ENCODE peak calls at places on chromosomes 12 and 14, in four cellular contexts. A is HepG2, K is K562, X is A549. O is an unnamed sample.

GRCh38 chr12:468671-469389 is 9.1 kb downstream of the B4GALNT3 start:
- DNase-seq in A (no peak), K (no peak), X (no peak), O (no peak)

GRCh38 chr12:24020391-24021163 is 71.1 kb upstream of the SOX5 start:
- DNase-seq in X (no peak), A (no peak), K (no peak), O (no peak)

GRCh38 chr14:77158175-77158908 is 16.8 kb upstream of the ZDHHC22 start:
- DNase-seq in A (no peak), X (peak; percentile 52), K (peak; percentile 38), O (no peak)

GRCh38 chr12:89966495-89967240 is 258.0 kb upstream of the ATP2B1 start:
- DNase-seq in X (no peak), K (no peak), A (no peak), O (no peak)

GRCh38 chr14:105250986-105251385 is 2.7 kb downstream of the BTBD6 start:
- DNase-seq in X (no peak), A (no peak), K (no peak), O (no peak)

GRCh38 chr14:38250316-38250715 is 5.6 kb downstream of the CLEC14A start:
- DNase-seq in X (no peak), K (no peak), A (no peak), O (no peak)

GRCh38 chr12:42104087-42104486 is 40.6 kb downstream of the GXYLT1 start:
- DNase-seq in A (no peak), K (no peak), X (no peak), O (no peak)

GRCh38 chr12:103161582-103161981 is 204.1 kb downstream of the ASCL1 start:
- DNase-seq in K (no peak), X (no peak), A (no peak), O (no peak)

GRCh38 chr12:53927220-53928029 is 11.2 kb upstream of the HOXC13 start:
- DNase-seq in K (no peak), X (no peak), A (no peak), O (no peak)

GRCh38 chr14:103737432-103738045 is 21.9 kb downstream of the ZFYVE21 start:
- DNase-seq in A (peak; percentile 12), K (no peak), X (no peak), O (no peak)

GRCh38 chr12:2856901-2857495 is at the start of gene TEX52:
- DNase-seq in K (no peak), A (peak; percentile 22), X (no peak), O (peak; percentile 63)

GRCh38 chr12:1880153-1880845 is 38.2 kb downstream of the CACNA2D4 start:
- DNase-seq in A (no peak), X (no peak), K (no peak), O (no peak)

GRCh38 chr14:54312166-54312801 is 84.5 kb upstream of the CDKN3 start:
- DNase-seq in X (peak; percentile 40), K (no peak), A (no peak), O (no peak)

GRCh38 chr14:91250912-91251311 is 6.4 kb upstream of the GPR68 start:
- DNase-seq in K (no peak), X (no peak), A (no peak), O (no peak)

GRCh38 chr14:95516554-95517209 is at the start of gene SYNE3:
- DNase-seq in X (no peak), A (no peak), K (peak; percentile 93), O (no peak)

GRCh38 chr12:68162374-68162773 is 2.8 kb upstream of the IFNG start:
- DNase-seq in K (no peak), X (no peak), A (no peak), O (no peak)

GRCh38 chr14:25833341-25834121 is 764.3 kb downstream of the NOVA1 start:
- DNase-seq in K (peak; percentile 3), X (peak; percentile 14), A (peak; percentile 46), O (no peak)

GRCh38 chr14:70359076-70359424 is 433 bp downstream of the COX16 start:
- DNase-seq in X (no peak), K (no peak), A (no peak), O (no peak)

GRCh38 chr12:97940105-97940504 is 477.5 kb downstream of the RMST start:
- DNase-seq in K (no peak), A (no peak), X (no peak), O (no peak)

GRCh38 chr12:62683724-62684501 is 217.3 kb downstream of the MON2 start:
- DNase-seq in X (no peak), K (no peak), A (no peak), O (no peak)

GRCh38 chr12:25806271-25806670 is 152.2 kb upstream of the RASSF8 start:
- DNase-seq in K (no peak), X (no peak), A (no peak), O (no peak)
- TF ChIP-seq PHF8 in K (no peak), X (no peak), A (no peak), O (no peak)

DNA sequence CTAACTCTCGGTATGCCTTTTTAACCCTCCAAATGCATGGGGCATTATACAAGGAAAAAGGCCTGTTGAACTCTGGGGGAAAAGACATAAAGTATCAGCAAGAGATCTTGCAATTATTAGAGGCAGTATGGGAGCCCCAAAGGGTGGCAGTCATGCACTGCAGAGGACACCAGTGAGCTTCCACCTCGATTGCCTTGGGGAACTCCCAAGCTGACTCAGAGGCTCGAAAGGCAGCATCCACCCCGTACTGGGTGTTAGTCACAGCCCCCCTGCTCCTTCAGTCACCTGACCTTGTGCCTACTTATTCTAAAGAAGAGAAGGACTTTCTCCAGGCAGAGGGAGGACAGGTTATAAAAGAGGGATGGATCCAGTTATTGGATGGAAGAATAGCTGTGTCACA is 781.4 kb upstream of the TMEM132C start:
- DNase-seq in A (no peak), K (no peak), X (peak; percentile 24), O (peak; percentile 10)
- TF ChIP-seq PHF8 in A (no peak), K (no peak), X (no peak), O (no peak)

GRCh38 chr14:64112859-64113258 is 181.3 kb downstream of the ESR2 start:
- DNase-seq in X (no peak), A (no peak), K (no peak), O (no peak)
- TF ChIP-seq PHF8 in X (no peak), A (no peak), K (no peak), O (no peak)

DNA sequence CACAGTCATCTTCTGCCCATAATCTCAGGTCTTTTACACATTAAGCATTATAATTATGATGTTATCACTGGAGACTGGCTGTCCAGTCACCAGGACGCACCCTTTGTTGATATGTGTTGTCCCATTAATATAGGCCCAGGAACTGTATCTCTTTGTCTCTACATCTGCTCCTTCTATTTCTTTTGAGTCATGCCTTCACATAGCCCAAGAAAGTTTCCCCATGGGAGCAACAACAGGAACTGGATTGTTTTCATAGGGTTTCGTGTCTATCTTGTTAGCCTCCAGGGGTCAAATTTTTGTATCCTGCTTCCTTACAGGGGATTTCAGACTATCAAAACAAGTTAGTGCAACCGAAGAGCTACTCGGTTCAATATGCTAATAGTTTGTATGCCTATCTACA is 99.6 kb upstream of the DIO2 start:
- DNase-seq in K (no peak), A (no peak), X (no peak), O (no peak)
- TF ChIP-seq PHF8 in K (no peak), A (no peak), X (no peak), O (no peak)

DNA sequence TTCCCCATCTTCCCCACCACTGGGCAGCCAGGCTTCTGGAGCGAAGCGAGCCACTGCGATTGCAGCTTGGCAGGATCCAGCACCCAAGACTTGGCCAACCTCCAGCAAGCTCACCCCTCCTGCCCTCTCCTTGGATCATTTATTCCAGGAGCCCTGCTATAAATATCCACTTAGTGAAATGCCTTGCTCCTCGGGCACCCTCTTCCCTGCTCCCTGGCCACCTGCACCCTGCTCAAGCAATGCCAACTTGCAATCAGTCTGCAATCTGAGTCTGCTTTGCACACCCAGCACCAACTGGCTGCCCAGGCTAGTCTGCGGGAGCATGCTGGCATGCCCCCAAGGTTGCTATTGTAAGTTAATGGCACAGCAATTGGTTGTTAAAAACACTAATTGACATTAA is 666.0 kb downstream of the MED13L start:
- DNase-seq in K (no peak), X (no peak), A (no peak), O (no peak)
- TF ChIP-seq PHF8 in K (no peak), X (no peak), A (no peak), O (no peak)

DNA sequence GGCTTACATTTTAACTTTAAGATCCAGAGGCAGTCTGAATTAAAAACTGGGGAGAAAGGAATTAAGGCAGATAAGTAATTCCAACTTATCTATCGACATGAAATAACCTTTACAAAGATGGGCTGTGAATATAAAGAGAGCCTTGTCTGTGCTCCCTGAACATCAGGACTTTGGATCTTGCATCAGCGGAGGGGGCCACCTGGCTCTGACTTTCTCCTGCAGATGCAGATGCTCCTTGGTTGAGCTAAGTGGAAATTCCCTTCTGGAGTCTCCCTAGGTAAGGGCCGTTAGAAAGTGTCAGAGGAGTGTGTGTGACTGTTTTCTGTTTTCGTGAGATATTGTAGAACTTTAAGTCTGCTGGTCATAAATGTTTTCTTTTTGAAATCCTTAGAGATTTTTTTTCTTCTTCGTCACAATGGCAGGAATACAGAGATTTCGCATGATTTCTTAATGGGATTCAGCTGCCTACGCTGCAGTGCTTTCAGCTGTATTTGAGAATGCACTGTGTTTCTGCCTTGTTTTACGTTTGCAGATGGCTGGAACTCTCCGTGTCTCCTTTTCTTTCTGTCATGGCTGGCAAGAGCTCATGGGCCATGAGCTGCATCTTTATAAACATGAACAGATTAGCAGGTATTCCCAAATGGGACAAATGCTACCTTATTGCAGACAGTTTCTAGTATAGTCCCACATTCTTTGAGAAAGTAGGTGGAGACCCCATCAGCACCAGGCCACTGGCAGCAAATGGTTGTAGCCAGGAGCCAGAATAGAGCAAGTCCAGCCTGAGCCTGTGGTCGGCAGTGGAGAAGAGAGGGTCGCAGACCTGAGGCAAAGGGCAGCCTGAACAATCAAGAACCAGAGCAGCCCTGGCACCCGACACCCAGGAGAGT is 76.2 kb upstream of the FRMD6 start:
- DNase-seq in K (no peak), X (no peak), A (peak; percentile 60), O (no peak)
- TF ChIP-seq PHF8 in K (no peak), X (no peak), A (no peak), O (no peak)

DNA sequence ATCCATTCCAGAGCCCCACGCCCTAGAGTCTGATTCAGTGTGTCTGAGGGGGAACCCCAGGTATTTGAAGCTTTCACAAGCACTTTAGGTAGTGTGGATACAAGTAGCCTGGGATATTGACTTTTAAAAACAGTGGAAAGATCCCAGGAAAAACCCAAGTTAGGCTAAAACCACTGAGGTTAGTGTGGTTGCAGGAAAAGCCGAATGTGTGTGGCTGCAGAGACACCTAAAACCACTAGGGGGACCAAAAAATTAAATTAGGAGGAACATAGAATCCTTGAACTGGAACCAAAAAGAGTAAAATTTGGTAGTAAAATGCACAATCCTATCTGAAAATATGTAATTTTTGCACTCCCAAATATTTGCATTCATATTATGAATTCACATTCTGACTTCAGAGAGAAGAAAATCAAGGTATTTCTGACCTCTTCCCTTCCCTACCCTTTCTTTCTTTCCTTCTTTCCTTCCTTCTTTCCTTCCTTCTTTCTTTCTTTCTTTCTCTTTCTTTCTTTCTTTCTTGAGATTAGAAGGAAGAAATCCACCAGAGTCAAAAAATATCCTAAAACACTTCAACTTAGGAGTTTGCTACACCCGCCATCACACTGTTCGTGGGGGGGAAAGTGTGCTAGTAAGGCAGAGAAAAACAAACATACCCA is 37.8 kb downstream of the SLCO1A2 start:
- DNase-seq in X (peak; percentile 16), A (no peak), K (peak; percentile 7), O (no peak)
- TF ChIP-seq PHF8 in X (no peak), A (no peak), K (no peak), O (no peak)

DNA sequence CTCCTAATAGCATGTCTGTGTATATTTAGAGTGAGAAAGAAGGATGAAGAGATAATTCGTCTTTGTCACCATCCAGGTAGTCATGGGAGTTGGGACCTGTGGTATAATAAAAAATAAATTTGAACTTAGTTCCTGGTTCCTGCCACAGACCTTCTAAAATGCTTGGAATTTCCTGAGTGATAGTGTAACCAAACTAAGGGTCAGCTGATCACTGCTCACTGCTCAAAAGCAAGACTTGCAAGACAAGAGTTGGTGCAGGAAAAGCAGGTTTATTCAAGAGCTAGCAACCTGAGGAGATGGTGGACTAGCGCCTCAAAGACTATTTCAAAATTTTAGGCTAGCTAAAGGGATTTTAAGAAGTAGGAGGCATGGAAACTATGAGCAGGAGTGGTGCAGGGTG is 19.1 kb downstream of the ANG start:
- DNase-seq in X (peak; percentile 16), K (no peak), A (no peak), O (no peak)
- TF ChIP-seq PHF8 in X (no peak), K (no peak), A (no peak), O (no peak)